ENCODE peak calls at places on chromosomes 3 and 15, in six cellular contexts. J is fibroblast of mammary gland, R is neural crest cell, K is psoas muscle, O is pancreas, L is tibial artery. D is an unnamed sample.

GRCh38 chr3:53145109-53146077 is 15.2 kb upstream of the RFT1 start:
- DNase-seq in J (no peak), R (no peak), K (no peak), O (peak; percentile 66), L (no peak), D (peak; percentile 82)

GRCh38 chr3:16247282-16248058 is 17.3 kb downstream of the DPH3 start:
- DNase-seq in J (peak; percentile 85), R (peak; percentile 81), K (peak; percentile 84), O (peak; percentile 82), L (peak; percentile 83), D (peak; percentile 76)

GRCh38 chr3:3172627-3173026 is 6.9 kb downstream of the CRBN start:
- DNase-seq in J (no peak), R (no peak), K (no peak), O (no peak), L (no peak), D (no peak)

GRCh38 chr15:92541197-92542190 is 114.1 kb downstream of the FAM174B start:
- DNase-seq in J (peak; percentile 6), R (no peak), K (no peak), O (no peak), L (no peak), D (peak; percentile 86)

GRCh38 chr3:55570361-55570760 is 83.3 kb upstream of the WNT5A start:
- DNase-seq in J (no peak), R (no peak), K (no peak), O (no peak), L (no peak), D (no peak)

GRCh38 chr3:32975891-32976290 is 24.4 kb downstream of the CCR4 start:
- DNase-seq in J (no peak), R (no peak), K (no peak), O (no peak), L (no peak), D (no peak)

GRCh38 chr3:160129459-160130061 is 95.7 kb upstream of the C3orf80 start:
- DNase-seq in J (peak; percentile 98), R (no peak), K (no peak), O (no peak), L (no peak), D (no peak)

GRCh38 chr3:105912891-105913290 is 44.1 kb upstream of the CBLB start:
- DNase-seq in J (no peak), R (no peak), K (no peak), O (no peak), L (no peak), D (no peak)

GRCh38 chr3:127964053-127964452 is 49.0 kb downstream of the KBTBD12 start:
- DNase-seq in J (peak; percentile 25), R (no peak), K (no peak), O (no peak), L (no peak), D (no peak)

GRCh38 chr15:80512729-80513670 is 108.8 kb downstream of the ARNT2 start:
- DNase-seq in J (peak; percentile 56), R (no peak), K (no peak), O (peak; percentile 20), L (no peak), D (no peak)

GRCh38 chr3:134630506-134630905 is 20.3 kb downstream of the KY start:
- DNase-seq in J (peak; percentile 48), R (no peak), K (no peak), O (no peak), L (no peak), D (no peak)

GRCh38 chr15:74773731-74774252 is 8.1 kb upstream of the CSK start:
- DNase-seq in J (no peak), R (no peak), K (no peak), O (no peak), L (no peak), D (no peak)

GRCh38 chr3:13193320-13194284 is 120.4 kb upstream of the IQSEC1 start:
- DNase-seq in J (no peak), R (no peak), K (no peak), O (peak; percentile 34), L (no peak), D (no peak)

GRCh38 chr3:129058441-129059194 is 2.0 kb upstream of the GP9 start:
- DNase-seq in J (no peak), R (no peak), K (peak; percentile 8), O (peak; percentile 69), L (no peak), D (peak; percentile 76)

GRCh38 chr15:58340176-58340575 is 91.6 kb upstream of the LIPC start:
- DNase-seq in J (peak; percentile 72), R (no peak), K (no peak), O (no peak), L (no peak), D (no peak)

GRCh38 chr15:72934006-72934405 is 118.3 kb upstream of the NEO1 start:
- DNase-seq in J (no peak), R (no peak), K (no peak), O (no peak), L (no peak), D (no peak)

GRCh38 chr3:188827593-188827992 is 344.2 kb upstream of the TPRG1 start:
- DNase-seq in J (peak; percentile 16), R (no peak), K (no peak), O (no peak), L (no peak), D (no peak)

GRCh38 chr3:197408177-197408957 is 110.0 kb upstream of the DLG1 start:
- DNase-seq in J (no peak), R (no peak), K (no peak), O (no peak), L (no peak), D (no peak)

GRCh38 chr3:40939113-40940070 is 259.9 kb upstream of the CTNNB1 start:
- DNase-seq in J (peak; percentile 11), R (no peak), K (no peak), O (peak; percentile 39), L (peak; percentile 72), D (peak; percentile 45)

GRCh38 chr15:64274541-64274940 is 81.4 kb downstream of the CSNK1G1 start:
- DNase-seq in J (no peak), R (no peak), K (no peak), O (no peak), L (no peak), D (no peak)

GRCh38 chr3:17301271-17301670 is 416.5 kb downstream of the PLCL2 start:
- DNase-seq in J (peak; percentile 4), R (no peak), K (no peak), O (no peak), L (no peak), D (peak; percentile 22)

GRCh38 chr3:79367066-79367465 is 400.7 kb downstream of the ROBO1 start:
- DNase-seq in J (peak; percentile 41), R (no peak), K (no peak), O (no peak), L (no peak), D (no peak)

GRCh38 chr3:33377931-33378330 is 62.3 kb downstream of the UBP1 start:
- DNase-seq in J (peak; percentile 82), R (no peak), K (no peak), O (no peak), L (no peak), D (no peak)

GRCh38 chr3:124834723-124835718 is 52.1 kb downstream of the ITGB5 start:
- DNase-seq in J (peak; percentile 93), R (no peak), K (peak; percentile 80), O (peak; percentile 36), L (peak; percentile 79), D (peak; percentile 77)

GRCh38 chr3:143786229-143787199 is 61.8 kb downstream of the SLC9A9 start:
- DNase-seq in J (peak; percentile 51), R (no peak), K (peak; percentile 49), O (no peak), L (peak; percentile 79), D (peak; percentile 48)

GRCh38 chr15:68550498-68551295 is 28.1 kb upstream of the CORO2B start:
- DNase-seq in J (peak; percentile 57), R (peak; percentile 81), K (peak; percentile 80), O (peak; percentile 80), L (peak; percentile 83), D (peak; percentile 68)

GRCh38 chr15:34209421-34210282 is at the start of gene KATNBL1:
- DNase-seq in J (peak; percentile 89), R (peak; percentile 99), K (peak; percentile 99), O (peak; percentile 98), L (peak; percentile 97), D (peak; percentile 94)
- TF ChIP-seq CTCF in J (peak; percentile 85), R (peak; percentile 96), K (peak; percentile 90), O (peak; percentile 94), L (peak; percentile 90), D (peak; percentile 97)

GRCh38 chr3:146187334-146187950 is 26.5 kb upstream of the PLOD2 start:
- DNase-seq in J (peak; percentile 63), R (peak; percentile 18), K (no peak), O (peak; percentile 23), L (no peak), D (no peak)
- TF ChIP-seq CTCF in J (peak; percentile 60), R (peak; percentile 73), K (peak; percentile 50), O (peak; percentile 22), L (peak; percentile 59), D (peak; percentile 61)

DNA sequence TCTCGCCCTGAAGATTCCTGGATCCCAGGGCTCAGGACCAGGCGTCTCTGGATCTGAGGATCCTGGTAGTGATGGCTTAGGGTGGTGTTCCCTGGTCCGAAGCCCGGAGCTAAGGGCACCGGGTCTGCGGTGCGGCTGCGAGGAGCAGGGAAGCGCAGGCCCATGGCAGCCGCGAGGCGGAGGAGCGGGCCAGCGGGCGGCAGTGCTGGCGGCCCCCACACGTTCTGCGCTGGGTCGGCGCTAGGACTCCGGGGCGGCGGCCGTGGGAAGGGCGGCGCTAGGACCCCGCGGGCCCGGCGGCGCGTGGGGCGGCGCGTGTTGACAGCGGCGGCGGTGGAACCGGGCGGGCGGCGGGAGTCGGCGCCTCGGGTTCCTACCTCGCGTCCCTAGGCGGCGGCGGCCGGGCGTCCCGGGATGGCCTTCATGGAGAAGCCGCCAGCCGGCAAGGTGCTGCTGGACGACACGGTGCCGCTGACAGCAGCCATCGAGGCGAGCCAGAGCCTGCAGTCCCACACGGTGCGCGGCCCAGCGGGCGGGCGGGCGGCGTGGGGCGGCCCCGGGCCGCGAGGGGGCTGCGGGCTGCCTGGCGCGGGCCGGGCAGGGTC is at the start of gene PXK:
- DNase-seq in J (peak; percentile 67), R (peak; percentile 58), K (peak; percentile 91), O (peak; percentile 81), L (peak; percentile 89), D (peak; percentile 71)
- TF ChIP-seq CTCF in J (no peak), R (no peak), K (no peak), O (no peak), L (no peak), D (no peak)

GRCh38 chr15:89090791-89091666 is 2.8 kb downstream of the ABHD2 start:
- DNase-seq in J (peak; percentile 80), R (no peak), K (peak; percentile 82), O (peak; percentile 57), L (peak; percentile 92), D (peak; percentile 72)
- TF ChIP-seq CTCF in J (no peak), R (no peak), K (no peak), O (no peak), L (no peak), D (no peak)

GRCh38 chr3:72977060-72977459 is 19.6 kb upstream of the PPP4R2 start:
- DNase-seq in J (peak; percentile 29), R (no peak), K (no peak), O (no peak), L (no peak), D (no peak)
- TF ChIP-seq CTCF in J (no peak), R (peak; percentile 32), K (no peak), O (no peak), L (no peak), D (no peak)

DNA sequence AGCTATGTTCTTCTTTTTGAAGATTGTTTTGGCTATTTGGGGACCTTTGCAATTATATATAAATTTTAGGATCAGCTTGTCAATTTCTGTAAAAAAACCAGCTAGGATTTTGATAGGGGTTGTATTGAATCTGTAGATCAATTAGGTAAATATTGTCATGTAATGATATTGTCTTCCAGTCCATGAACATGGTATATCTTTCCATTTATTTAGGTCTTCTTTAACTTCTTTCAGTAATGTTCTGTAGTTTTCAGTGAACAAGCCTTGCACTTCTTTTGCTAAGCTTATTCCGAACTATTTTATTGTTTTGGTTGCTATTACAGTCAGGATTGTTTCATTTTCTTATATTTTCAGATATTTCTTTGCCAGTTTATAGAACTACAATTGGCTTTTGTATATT is 175.8 kb upstream of the RARB start:
- DNase-seq in J (no peak), R (no peak), K (no peak), O (no peak), L (no peak), D (no peak)
- TF ChIP-seq CTCF in J (no peak), R (no peak), K (no peak), O (no peak), L (no peak), D (no peak)